ENCODE peak calls at places on chromosomes 3 and 15, in nine cellular contexts. X, E, M, U, G, B, D, H and O are unnamed samples.

GRCh38 chr15:62935300-62936081 is 107.1 kb upstream of the TPM1 start:
- DNase-seq in H (no peak), X (no peak), G (no peak), B (no peak), D (no peak), M (no peak), E (no peak), U (no peak), O (no peak)

GRCh38 chr15:42104095-42104891 is 9.9 kb upstream of the PLA2G4D start:
- DNase-seq in E (no peak), X (no peak), U (no peak), H (no peak), G (no peak), D (no peak), M (no peak), B (no peak), O (peak; percentile 52)

GRCh38 chr15:41411031-41411430 is 5.9 kb upstream of the RTF1 start:
- DNase-seq in M (no peak), B (no peak), X (no peak), D (no peak), E (no peak), H (peak; percentile 81), G (no peak), U (no peak), O (no peak)

GRCh38 chr15:35068861-35069260 is 16.2 kb downstream of the NANOGP8 start:
- DNase-seq in U (no peak), D (no peak), E (no peak), M (no peak), G (no peak), B (no peak), X (no peak), H (no peak), O (no peak)

GRCh38 chr3:20700702-20701101 is 514.7 kb upstream of the SGO1 start:
- DNase-seq in M (no peak), D (no peak), H (no peak), E (no peak), G (no peak), B (no peak), U (no peak), X (no peak), O (no peak)

GRCh38 chr3:52851348-52851747 is 16.5 kb upstream of the MUSTN1 start:
- DNase-seq in X (peak; percentile 33), U (no peak), G (peak; percentile 29), M (no peak), E (no peak), D (no peak), H (peak; percentile 54), B (peak; percentile 53), O (peak; percentile 76)

GRCh38 chr3:40980467-40980866 is 218.8 kb upstream of the CTNNB1 start:
- DNase-seq in G (no peak), U (no peak), X (peak; percentile 12), H (no peak), B (no peak), M (no peak), D (no peak), E (no peak), O (no peak)

GRCh38 chr3:193996641-193997089 is 139.3 kb upstream of the HES1 start:
- DNase-seq in U (no peak), H (no peak), B (no peak), G (no peak), X (no peak), E (no peak), D (no peak), M (no peak), O (no peak)

GRCh38 chr3:67000006-67000405 is 1.9 kb downstream of the KBTBD8 start:
- DNase-seq in M (no peak), U (no peak), D (no peak), H (peak; percentile 87), B (no peak), G (peak; percentile 20), X (no peak), E (no peak), O (peak; percentile 74)

GRCh38 chr3:66998075-66998898 is at the start of gene KBTBD8:
- DNase-seq in E (peak; percentile 99), H (peak; percentile 100), G (peak; percentile 99), B (peak; percentile 97), U (peak; percentile 99), M (peak; percentile 93), D (peak; percentile 99), X (peak; percentile 99), O (peak; percentile 100)

GRCh38 chr3:66997560-66998074 is 490 bp upstream of the KBTBD8 start:
- DNase-seq in G (no peak), M (no peak), X (no peak), B (no peak), H (peak; percentile 36), D (no peak), U (peak; percentile 36), E (no peak), O (no peak)

GRCh38 chr3:66998899-66999235 is 760 bp downstream of the KBTBD8 start:
- DNase-seq in B (no peak), E (no peak), D (no peak), H (no peak), M (no peak), U (no peak), G (peak; percentile 40), X (no peak), O (no peak)

DNA sequence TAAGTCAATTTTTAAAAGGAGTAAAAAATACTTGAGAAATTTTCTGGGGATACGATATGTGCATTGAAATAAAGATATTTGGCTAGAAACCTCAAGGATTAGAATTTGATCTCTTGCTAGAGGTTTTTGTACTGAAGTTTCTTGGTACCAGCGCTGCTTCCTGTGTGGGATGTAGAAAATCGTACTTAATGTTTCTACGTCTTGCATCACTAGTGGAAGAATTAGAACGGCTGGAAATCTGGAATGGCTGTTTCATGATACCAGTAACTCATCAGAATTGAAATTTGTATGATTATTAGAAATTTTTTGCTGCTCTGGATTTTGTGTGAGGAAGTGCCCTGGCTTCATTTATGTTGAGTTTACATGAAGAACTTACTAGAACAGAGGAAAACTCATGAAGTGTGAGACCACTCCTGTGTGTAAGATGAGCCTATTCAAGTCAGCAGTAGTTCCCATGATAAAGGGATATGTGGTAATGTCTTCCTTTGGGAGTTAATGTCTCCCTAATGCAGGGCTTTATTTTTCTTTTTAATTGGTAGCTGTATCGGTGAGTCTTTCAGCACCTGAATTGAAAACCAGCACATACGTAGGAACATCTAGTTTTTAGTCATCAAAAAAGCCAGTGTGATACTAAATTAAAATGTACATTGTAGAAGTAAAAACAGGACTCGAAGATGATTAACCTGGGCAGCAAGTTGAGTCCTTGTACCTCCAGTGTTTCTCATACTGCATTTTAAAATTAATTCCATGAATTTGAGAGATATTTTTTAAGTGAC is 3.2 kb downstream of the KBTBD8 start:
- DNase-seq in D (no peak), M (no peak), X (no peak), E (no peak), G (no peak), B (no peak), H (no peak), U (no peak), O (no peak)
- H3K4me3 ChIP-seq in D (no peak overlapping the region), M (no peak overlapping the region), X (no peak overlapping the region), E (no peak overlapping the region), G (no peak overlapping the region), B (no peak overlapping the region), H (no peak overlapping the region), U (no peak overlapping the region), O (no peak overlapping the region)

GRCh38 chr3:16658004-16658932 is 53.0 kb upstream of the DAZL start:
- DNase-seq in D (no peak), B (no peak), H (no peak), U (no peak), M (no peak), X (no peak), G (no peak), E (no peak), O (no peak)
- TF ChIP-seq CTCF in D (no peak), B (peak; percentile 6), H (no peak), U (no peak), M (no peak), X (peak; percentile 3), G (peak; percentile 14), E (no peak), O (peak; percentile 9)

GRCh38 chr3:184560992-184561328 is 625 bp upstream of the EPHB3 start:
- DNase-seq in E (no peak), X (no peak), M (no peak), B (no peak), H (no peak), G (no peak), U (no peak), D (no peak), O (peak; percentile 43)

GRCh38 chr3:184562146-184562861 is 719 bp downstream of the EPHB3 start:
- DNase-seq in G (no peak), H (no peak), D (no peak), M (no peak), X (no peak), E (no peak), U (peak; percentile 27), B (no peak), O (no peak)

GRCh38 chr3:184561329-184562145 is at the start of gene EPHB3:
- DNase-seq in X (peak; percentile 54), E (peak; percentile 99), H (peak; percentile 99), U (peak; percentile 99), B (peak; percentile 99), G (peak; percentile 99), M (peak; percentile 99), D (peak; percentile 99), O (peak; percentile 100)

GRCh38 chr3:184559336-184559735 is 2.2 kb upstream of the EPHB3 start:
- DNase-seq in G (no peak), H (no peak), D (peak; percentile 84), X (no peak), U (no peak), E (no peak), M (no peak), B (no peak), O (no peak)

DNA sequence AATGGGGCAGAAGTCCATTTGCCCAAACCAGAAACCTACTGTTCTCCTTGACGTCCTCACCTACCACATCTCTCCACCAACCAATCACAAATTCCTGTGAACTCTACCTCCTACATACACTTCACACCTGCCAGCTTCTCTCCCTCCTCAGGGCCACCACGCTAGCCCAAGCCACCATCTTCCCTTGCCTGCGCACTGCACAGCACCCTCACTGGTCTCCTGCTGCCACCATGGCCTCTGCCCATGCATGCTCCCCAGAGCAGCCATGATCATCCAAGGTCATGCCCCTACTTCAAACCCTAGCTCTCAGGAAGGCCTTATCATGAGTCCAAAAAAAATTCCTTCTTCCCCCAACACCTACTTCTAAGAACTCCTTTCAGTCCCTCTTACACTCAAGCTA is 1.1 kb upstream of the EPHB3 start:
- DNase-seq in E (no peak), B (no peak), U (no peak), H (no peak), G (no peak), X (no peak), M (no peak), D (no peak), O (no peak)
- H3K4me3 ChIP-seq in E (no peak overlapping the region), B (no peak overlapping the region), U (peak overlapping the region; percentile 71), H (no peak overlapping the region), G (no peak overlapping the region), X (no peak overlapping the region), M (peak overlapping the region; percentile 81), D (no peak overlapping the region), O (no peak overlapping the region)

DNA sequence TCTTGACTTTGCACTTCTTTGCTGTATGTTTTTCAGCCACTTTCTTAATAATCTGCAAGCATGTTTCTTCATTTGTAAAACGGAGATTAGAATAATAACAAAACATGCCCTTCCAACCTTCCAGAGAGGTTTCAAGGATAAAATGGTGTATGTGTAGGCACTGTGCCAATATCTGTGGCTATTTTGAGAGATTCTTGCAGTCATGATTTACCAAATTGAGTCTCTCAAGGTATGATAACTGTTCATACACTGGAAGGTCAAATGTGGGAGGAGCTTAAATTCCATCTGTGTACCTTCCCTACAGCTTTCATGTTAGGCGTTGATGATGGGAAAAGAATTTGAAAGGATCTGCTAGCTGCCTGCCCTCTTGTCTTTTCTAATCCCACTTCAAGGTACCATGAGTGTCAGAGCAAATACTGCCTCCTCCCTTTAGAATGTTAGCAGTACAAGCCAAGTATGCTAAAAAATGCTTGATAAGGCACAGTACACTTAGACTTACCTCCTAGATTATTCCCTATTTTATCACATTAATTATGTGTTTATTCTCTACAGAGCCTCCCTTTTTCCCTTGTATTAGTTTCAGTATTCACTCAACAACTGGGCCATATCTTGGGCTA is 78.0 kb upstream of the ST8SIA2 start:
- DNase-seq in D (no peak), E (no peak), H (no peak), B (no peak), X (no peak), G (no peak), U (no peak), M (no peak), O (no peak)
- TF ChIP-seq CTCF in D (no peak), E (no peak), H (no peak), B (no peak), X (no peak), G (no peak), U (no peak), M (no peak), O (no peak)